ENCODE peak calls at places on chromosomes 5 and 9, in six cellular contexts. T is gastrocnemius medialis, N is tibial artery, J is cardiac muscle cell, G is GM23338, E is heart left ventricle. K is an unnamed sample.

GRCh38 chr5:133828727-133829126 is 139.7 kb downstream of the C5orf15 start:
- DNase-seq in T (no peak), N (no peak), J (no peak), G (peak; percentile 30), E (no peak), K (no peak)

GRCh38 chr9:137833721-137834613 is 43.6 kb upstream of the CACNA1B start:
- DNase-seq in T (no peak), N (no peak), J (no peak), G (peak; percentile 45), E (no peak), K (no peak)

GRCh38 chr9:96038914-96039313 is 163.4 kb downstream of the ERCC6L2 start:
- DNase-seq in T (no peak), N (no peak), J (no peak), G (no peak), E (no peak), K (no peak)

GRCh38 chr5:131563434-131564228 is 71.4 kb downstream of the RAPGEF6 start:
- DNase-seq in T (no peak), N (no peak), J (no peak), G (peak; percentile 62), E (no peak), K (no peak)

GRCh38 chr9:134492281-134492691 is 149.3 kb upstream of the COL5A1 start:
- DNase-seq in T (no peak), N (peak; percentile 68), J (peak; percentile 98), G (no peak), E (no peak), K (peak; percentile 69)

GRCh38 chr5:53170748-53171349 is 61.3 kb upstream of the MOCS2 start:
- DNase-seq in T (no peak), N (no peak), J (peak; percentile 62), G (peak; percentile 53), E (no peak), K (no peak)

GRCh38 chr5:146240951-146241350 is 37.5 kb downstream of the RBM27 start:
- DNase-seq in T (no peak), N (no peak), J (no peak), G (no peak), E (no peak), K (no peak)

GRCh38 chr5:156798201-156798600 is 51.9 kb upstream of the PPP1R2B start:
- DNase-seq in T (no peak), N (no peak), J (no peak), G (peak; percentile 76), E (no peak), K (no peak)

GRCh38 chr5:78367318-78367991 is 7.0 kb downstream of the SCAMP1 start:
- DNase-seq in T (no peak), N (no peak), J (no peak), G (peak; percentile 33), E (no peak), K (no peak)

GRCh38 chr5:158875272-158875679 is 224.4 kb downstream of the EBF1 start:
- DNase-seq in T (no peak), N (no peak), J (peak; percentile 39), G (no peak), E (no peak), K (no peak)

GRCh38 chr5:82348749-82349148 is 70.6 kb upstream of the RPS23 start:
- DNase-seq in T (no peak), N (peak; percentile 82), J (no peak), G (no peak), E (no peak), K (no peak)

GRCh38 chr9:137441289-137441934 is at the start of gene ENTPD8:
- DNase-seq in T (no peak), N (no peak), J (no peak), G (peak; percentile 92), E (no peak), K (no peak)

GRCh38 chr5:73031839-73032238 is 76.0 kb downstream of the FCHO2 start:
- DNase-seq in T (no peak), N (no peak), J (peak; percentile 75), G (no peak), E (no peak), K (no peak)

GRCh38 chr9:131276891-131277672 is 772 bp upstream of the FAM78A start:
- DNase-seq in T (no peak), N (peak; percentile 66), J (no peak), G (no peak), E (peak; percentile 35), K (no peak)

GRCh38 chr5:16862777-16863176 is 73.3 kb downstream of the MYO10 start:
- DNase-seq in T (no peak), N (no peak), J (no peak), G (no peak), E (no peak), K (no peak)

GRCh38 chr5:109324941-109325340 is 84.8 kb downstream of the PJA2 start:
- DNase-seq in T (no peak), N (no peak), J (peak; percentile 62), G (no peak), E (no peak), K (no peak)

GRCh38 chr9:4375424-4376195 is 75.7 kb upstream of the GLIS3 start:
- DNase-seq in T (no peak), N (no peak), J (peak; percentile 78), G (peak; percentile 30), E (no peak), K (no peak)
- H3K4me1 ChIP-seq in T (no peaks in the 10 kb centered on the region), N (no peaks in the 10 kb centered on the region), J (no peaks in the 10 kb centered on the region), G (no peaks in the 10 kb centered on the region), E (no peaks in the 10 kb centered on the region), K (no peaks in the 10 kb centered on the region)

DNA sequence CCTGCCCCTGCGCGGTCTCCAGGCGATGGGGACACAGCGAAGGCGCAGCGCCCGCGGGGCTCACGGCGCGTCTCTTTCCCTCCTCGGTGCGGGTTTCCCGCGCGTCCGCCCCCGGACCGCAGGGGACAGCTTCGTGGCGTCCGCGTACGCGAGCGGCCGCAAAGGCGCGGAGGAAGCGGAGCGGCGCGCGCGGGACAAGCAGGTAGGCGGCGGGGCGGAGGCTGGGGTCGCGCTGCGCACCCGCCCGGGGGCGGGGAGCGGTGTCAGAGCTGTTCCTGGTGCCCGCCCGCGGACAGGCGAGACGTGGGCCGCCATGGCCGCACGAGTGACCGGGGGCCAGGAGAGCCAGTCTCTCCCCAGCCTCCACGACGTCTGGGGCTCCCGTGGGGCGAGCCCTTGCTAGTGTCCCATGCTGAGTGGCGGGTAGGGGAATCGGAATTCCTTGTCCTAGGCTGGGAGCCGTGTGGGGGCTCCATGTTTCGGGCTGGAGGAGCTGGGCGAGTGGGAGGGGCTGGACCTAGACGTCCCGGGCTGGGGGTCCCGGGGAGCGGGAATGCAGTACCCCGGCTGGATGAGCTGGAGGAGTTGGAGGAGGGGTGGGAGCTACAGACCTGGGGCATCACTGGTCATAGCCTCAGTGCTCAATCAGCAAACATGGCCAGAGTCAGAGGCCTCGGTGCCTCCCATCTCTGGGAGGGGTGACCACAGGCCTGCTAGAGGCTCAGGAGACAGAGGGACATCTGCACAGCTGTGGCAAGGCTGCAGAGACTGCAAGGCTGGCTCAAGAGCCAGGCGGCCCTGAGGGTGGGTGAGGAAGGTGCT is 968 bp downstream of the NKD2 start:
- DNase-seq in T (peak; percentile 5), N (peak; percentile 48), J (no peak), G (no peak), E (no peak), K (peak; percentile 12)
- H3K4me3 ChIP-seq in T (peak overlapping the region; percentile 37), N (peak overlapping the region; percentile 51), J (peak overlapping the region; percentile 42), G (peak overlapping the region; percentile 51), E (peak overlapping the region; percentile 59), K (peak overlapping the region; percentile 74)

DNA sequence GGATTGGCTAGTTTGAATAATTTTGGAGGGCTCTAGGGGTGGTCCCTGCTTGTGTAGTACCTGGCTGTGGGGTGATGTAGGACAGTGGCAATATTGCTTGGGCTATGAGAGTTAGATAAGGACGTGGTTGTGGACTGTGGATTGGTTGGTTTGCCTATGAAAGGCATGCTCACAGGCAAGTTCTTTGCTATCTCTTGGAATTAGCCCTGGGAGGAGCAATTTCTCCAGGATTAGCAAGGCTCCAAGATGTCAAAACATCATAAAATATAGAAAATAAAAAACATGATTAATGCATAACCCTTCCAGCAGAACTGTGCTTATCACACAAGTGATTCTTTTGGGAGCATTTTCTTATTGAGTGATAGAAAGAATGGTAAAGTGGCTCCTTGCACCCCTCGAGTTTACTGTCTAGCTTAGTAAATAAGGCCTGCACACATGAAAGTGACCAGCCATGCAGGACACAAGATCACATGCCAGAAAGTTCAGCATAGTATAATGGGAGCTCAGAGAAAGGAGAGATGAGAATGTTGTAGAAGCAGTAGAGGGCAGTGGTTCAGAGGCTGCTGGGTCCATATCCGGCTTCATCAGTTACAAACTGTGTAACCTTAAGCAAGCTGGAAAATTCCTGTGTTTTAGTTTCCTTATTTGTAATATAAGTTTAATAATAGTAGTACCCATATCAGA is 13.8 kb downstream of the AOPEP start:
- DNase-seq in T (no peak), N (no peak), J (no peak), G (no peak), E (no peak), K (no peak)
- H3K27ac ChIP-seq in T (no peak overlapping the region), N (peak overlapping the region; percentile 31), J (no peak overlapping the region), G (no peak overlapping the region), E (no peak overlapping the region), K (no peak overlapping the region)

GRCh38 chr9:113372059-113372458 is 4.7 kb downstream of the HDHD3 start:
- DNase-seq in T (no peak), N (no peak), J (no peak), G (no peak), E (no peak), K (no peak)

GRCh38 chr9:113368348-113368747 is 8.4 kb downstream of the HDHD3 start:
- DNase-seq in T (no peak), N (no peak), J (no peak), G (no peak), E (no peak), K (no peak)

GRCh38 chr9:113368960-113369582 is 7.7 kb downstream of the HDHD3 start:
- DNase-seq in T (no peak), N (no peak), J (no peak), G (no peak), E (no peak), K (no peak)

GRCh38 chr9:113370806-113371325 is 5.9 kb downstream of the HDHD3 start:
- DNase-seq in T (no peak), N (no peak), J (no peak), G (no peak), E (no peak), K (no peak)

DNA sequence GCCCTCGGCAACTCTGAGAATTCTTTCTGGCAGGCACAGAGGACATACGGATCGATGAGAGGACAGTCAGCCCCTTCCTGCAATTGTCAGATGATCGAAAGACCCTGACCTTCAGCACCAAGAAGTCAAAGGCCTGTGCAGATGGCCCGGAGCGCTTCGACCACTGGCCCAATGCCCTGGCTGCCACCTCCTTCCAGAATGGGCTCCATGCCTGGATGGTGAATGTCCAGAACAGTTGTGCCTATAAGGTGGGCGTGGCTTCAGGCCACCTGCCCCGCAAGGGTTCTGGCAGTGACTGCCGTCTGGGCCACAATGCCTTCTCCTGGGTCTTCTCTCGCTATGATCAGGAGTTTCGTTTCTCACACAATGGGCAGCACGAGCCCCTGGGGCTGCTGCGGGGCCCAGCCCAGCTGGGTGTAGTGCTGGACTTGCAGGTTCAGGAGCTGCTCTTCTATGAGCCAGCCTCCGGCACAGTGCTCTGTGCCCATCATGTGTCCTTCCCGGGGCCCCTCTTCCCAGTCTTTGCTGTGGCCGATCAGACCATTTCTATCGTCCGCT is 7.1 kb downstream of the HDHD3 start:
- DNase-seq in T (peak; percentile 17), N (no peak), J (no peak), G (no peak), E (no peak), K (no peak)
- H3K4me1 ChIP-seq in T (no peaks in the 10 kb centered on the region), N (no peaks in the 10 kb centered on the region), J (no peaks in the 10 kb centered on the region), G (no peaks in the 10 kb centered on the region), E (peaks cover 12% of the 10 kb centered on the region), K (peaks cover 17% of the 10 kb centered on the region)

DNA sequence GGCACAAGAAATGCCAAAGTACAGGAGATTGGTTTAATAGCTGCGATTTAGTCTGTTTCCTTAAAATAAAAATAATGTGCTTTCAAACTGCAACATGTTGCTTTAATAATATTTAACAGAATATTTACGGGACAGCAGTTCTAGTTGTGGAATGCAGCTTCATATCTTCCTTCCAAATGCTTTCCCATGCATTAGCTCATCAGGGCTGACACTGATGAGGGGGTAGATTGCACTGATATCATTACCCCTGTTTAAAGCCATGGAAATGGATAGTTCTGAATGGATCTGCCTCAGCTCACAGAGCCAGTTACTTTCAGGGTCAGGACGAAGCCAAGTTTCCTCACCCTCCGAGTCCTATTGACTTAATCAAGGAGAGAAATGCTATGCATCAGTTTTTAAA is 93.2 kb upstream of the OSMR start:
- DNase-seq in T (no peak), N (no peak), J (no peak), G (no peak), E (no peak), K (no peak)
- H3K4me3 ChIP-seq in T (no peak overlapping the region), N (no peak overlapping the region), J (no peak overlapping the region), G (no peak overlapping the region), E (no peak overlapping the region), K (no peak overlapping the region)